ENCODE peak calls at places on chromosome 16, in six cellular contexts. H is SHP77, U is dermis microvascular lymphatic vessel endothelial cell, R is fibroblast of the aortic adventitia, G is posterior cingulate gyrus, T is body of pancreas. C is an unnamed sample.

GRCh38 chr16:86949116-86949515 is 368.1 kb downstream of the C16orf95 start:
- DNase-seq in H (no peak), U (no peak), R (no peak), G (no peak), T (no peak), C (peak)

GRCh38 chr16:1614226-1615102 is 2.3 kb downstream of the CRAMP1 start:
- DNase-seq in H (no peak), U (no peak), R (peak), G (no peak), T (peak), C (peak)

GRCh38 chr16:16019488-16019887 is 70.1 kb downstream of the ABCC1 start:
- DNase-seq in H (no peak), U (no peak), R (peak), G (no peak), T (no peak), C (no peak)

GRCh38 chr16:68503334-68503733 is 35.8 kb upstream of the ZFP90 start:
- DNase-seq in H (no peak), U (no peak), R (no peak), G (peak), T (no peak), C (no peak)

GRCh38 chr16:46896314-46896968 is 12.3 kb downstream of the GPT2 start:
- DNase-seq in H (no peak), U (no peak), R (no peak), G (no peak), T (no peak), C (peak)

GRCh38 chr16:89407925-89408300 is 82.4 kb downstream of the ANKRD11 start:
- DNase-seq in H (no peak), U (no peak), R (peak), G (no peak), T (no peak), C (peak)

GRCh38 chr16:67490330-67491096 is 7.2 kb upstream of the AGRP start:
- DNase-seq in H (no peak), U (no peak), R (peak), G (no peak), T (no peak), C (no peak)

GRCh38 chr16:86549893-86550190 is 5.2 kb downstream of the MTHFSD start:
- DNase-seq in H (no peak), U (no peak), R (no peak), G (no peak), T (no peak), C (no peak)

GRCh38 chr16:77788196-77789084 is at the start of gene VAT1L:
- DNase-seq in H (no peak), U (no peak), R (peak), G (peak), T (no peak), C (no peak)

GRCh38 chr16:966505-966904 is 4.3 kb downstream of the LMF1 start:
- DNase-seq in H (no peak), U (no peak), R (no peak), G (no peak), T (no peak), C (no peak)